ENCODE peak calls at places on chromosomes 6 and 20, in four cellular contexts. One of them, this sample, is unnamed.

GRCh38 chr6:167978607-167979006 is 18.9 kb upstream of the KIF25 start:
- DNase-seq in HCT116: no peak
- DNase-seq in hepatocyte: no peak
- DNase-seq in MM.1S: no peak
- DNase-seq in this sample: no peak

GRCh38 chr6:91509711-91510110 is 922.8 kb upstream of the MAP3K7 start:
- DNase-seq in hepatocyte: no peak
- DNase-seq in HCT116: no peak
- DNase-seq in MM.1S: no peak
- DNase-seq in this sample: no peak

GRCh38 chr6:170190046-170190445 is 100.8 kb downstream of the DLL1 start:
- DNase-seq in hepatocyte: no peak
- DNase-seq in HCT116: no peak
- DNase-seq in MM.1S: no peak
- DNase-seq in this sample: no peak

GRCh38 chr6:119243657-119244056 is 105.9 kb downstream of the MAN1A1 start:
- DNase-seq in MM.1S: no peak
- DNase-seq in hepatocyte: no peak
- DNase-seq in HCT116: no peak
- DNase-seq in this sample: no peak

GRCh38 chr6:74969591-74970267 is 236.1 kb downstream of the COL12A1 start:
- DNase-seq in hepatocyte: no peak
- DNase-seq in MM.1S: no peak
- DNase-seq in HCT116: no peak
- DNase-seq in this sample: no peak

GRCh38 chr6:54188832-54189231 is 77.6 kb downstream of the MLIP start:
- DNase-seq in HCT116: no peak
- DNase-seq in hepatocyte: no peak
- DNase-seq in MM.1S: no peak
- DNase-seq in this sample: no peak

GRCh38 chr6:17484201-17484606 is 90.8 kb downstream of the CAP2 start:
- DNase-seq in MM.1S: no peak
- DNase-seq in HCT116: no peak
- DNase-seq in hepatocyte: no peak
- DNase-seq in this sample: no peak

GRCh38 chr20:1657556-1658334 is at the start of gene SIRPG:
- DNase-seq in hepatocyte: no peak
- DNase-seq in MM.1S: no peak
- DNase-seq in HCT116: no peak
- DNase-seq in this sample: no peak

GRCh38 chr20:3658019-3658707 is 5.0 kb downstream of the GFRA4 start:
- DNase-seq in hepatocyte: no peak
- DNase-seq in MM.1S: no peak
- DNase-seq in HCT116: no peak
- DNase-seq in this sample: no peak

GRCh38 chr20:59817846-59818245 is 115.6 kb downstream of the SYCP2 start:
- DNase-seq in hepatocyte: no peak
- DNase-seq in HCT116: no peak
- DNase-seq in MM.1S: no peak
- DNase-seq in this sample: peak; percentile 3

GRCh38 chr6:141610741-141611140 is 522.0 kb upstream of the GJE1 start:
- DNase-seq in MM.1S: no peak
- DNase-seq in hepatocyte: no peak
- DNase-seq in HCT116: peak; percentile 10
- DNase-seq in this sample: no peak

GRCh38 chr20:47117325-47117724 is 222.7 kb downstream of the EYA2 start:
- DNase-seq in MM.1S: no peak
- DNase-seq in HCT116: no peak
- DNase-seq in hepatocyte: no peak
- DNase-seq in this sample: no peak

GRCh38 chr6:100343678-100344077 is 121.0 kb downstream of the SIM1 start:
- DNase-seq in hepatocyte: no peak
- DNase-seq in MM.1S: no peak
- DNase-seq in HCT116: no peak
- DNase-seq in this sample: no peak

GRCh38 chr20:1345030-1345755 is 16.3 kb upstream of the SDCBP2 start:
- DNase-seq in HCT116: no peak
- DNase-seq in MM.1S: no peak
- DNase-seq in hepatocyte: no peak
- DNase-seq in this sample: no peak

GRCh38 chr6:117423754-117424153 is 2.0 kb downstream of the ROS1 start:
- DNase-seq in hepatocyte: no peak
- DNase-seq in MM.1S: no peak
- DNase-seq in HCT116: no peak
- DNase-seq in this sample: no peak

GRCh38 chr6:52328303-52328662 is 33.7 kb upstream of the PAQR8 start:
- DNase-seq in HCT116: no peak
- DNase-seq in hepatocyte: peak; percentile 32
- DNase-seq in MM.1S: no peak
- DNase-seq in this sample: no peak

GRCh38 chr6:66985816-66986215 is 1278.8 kb upstream of the EYS start:
- DNase-seq in hepatocyte: no peak
- DNase-seq in MM.1S: peak; percentile 43
- DNase-seq in HCT116: no peak
- DNase-seq in this sample: no peak

GRCh38 chr20:62362991-62363919 is 3.9 kb downstream of the LAMA5 start:
- DNase-seq in hepatocyte: peak; percentile 66
- DNase-seq in MM.1S: no peak
- DNase-seq in HCT116: no peak
- DNase-seq in this sample: peak; percentile 60

GRCh38 chr6:146968041-146968760 is 236.0 kb upstream of the STXBP5 start:
- DNase-seq in HCT116: no peak
- DNase-seq in MM.1S: no peak
- DNase-seq in hepatocyte: peak; percentile 21
- DNase-seq in this sample: peak; percentile 39

GRCh38 chr6:4581468-4582420 is 194.5 kb upstream of the CDYL start:
- DNase-seq in HCT116: no peak
- DNase-seq in hepatocyte: peak; percentile 13
- DNase-seq in MM.1S: no peak
- DNase-seq in this sample: no peak

GRCh38 chr20:3135507-3136070 is 24.1 kb downstream of the FASTKD5 start:
- DNase-seq in MM.1S: no peak
- DNase-seq in HCT116: no peak
- DNase-seq in hepatocyte: no peak
- DNase-seq in this sample: no peak

GRCh38 chr20:35821807-35822242 is 50.0 kb downstream of the PHF20 start:
- DNase-seq in MM.1S: no peak
- DNase-seq in HCT116: no peak
- DNase-seq in hepatocyte: no peak
- DNase-seq in this sample: no peak

GRCh38 chr20:37564388-37565133 is 36.9 kb upstream of the BLCAP start:
- DNase-seq in HCT116: no peak
- DNase-seq in MM.1S: peak; percentile 24
- DNase-seq in hepatocyte: peak; percentile 76
- DNase-seq in this sample: peak; percentile 90

GRCh38 chr6:155297669-155298068 is 16.6 kb downstream of the TFB1M start:
- DNase-seq in hepatocyte: no peak
- DNase-seq in HCT116: no peak
- DNase-seq in MM.1S: no peak
- DNase-seq in this sample: no peak

GRCh38 chr6:359261-360035 is 32.1 kb upstream of the IRF4 start:
- DNase-seq in MM.1S: no peak
- DNase-seq in HCT116: no peak
- DNase-seq in hepatocyte: no peak
- DNase-seq in this sample: no peak

GRCh38 chr6:143806282-143807102 is 36.6 kb upstream of the LTV1 start:
- DNase-seq in HCT116: no peak
- DNase-seq in MM.1S: no peak
- DNase-seq in hepatocyte: peak; percentile 29
- DNase-seq in this sample: no peak

DNA sequence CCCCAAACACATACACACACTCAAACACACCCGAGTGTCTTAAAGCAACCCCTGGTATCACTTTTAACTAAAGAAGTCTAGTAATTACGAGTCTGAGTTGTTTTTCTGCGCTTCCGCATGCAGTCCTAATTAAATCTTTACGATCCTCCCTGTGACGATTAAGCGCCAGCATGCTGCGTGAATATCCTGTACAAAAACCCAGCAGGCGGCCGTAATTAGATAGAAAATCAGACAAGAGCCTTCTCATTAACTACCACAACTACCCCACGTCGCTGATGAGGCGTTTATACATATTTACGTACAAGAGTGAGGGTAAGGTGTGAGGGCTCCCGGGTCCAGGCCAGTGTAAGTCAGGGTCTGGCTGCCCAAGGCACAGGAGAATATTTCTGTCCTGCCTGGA is 8.1 kb downstream of the TFAP2B start:
- DNase-seq in MM.1S: no peak
- DNase-seq in hepatocyte: no peak
- DNase-seq in HCT116: no peak
- DNase-seq in this sample: no peak
- TF ChIP-seq EZH2phosphoT487 in MM.1S: no peak
- TF ChIP-seq EZH2phosphoT487 in hepatocyte: no peak
- TF ChIP-seq EZH2phosphoT487 in HCT116: no peak
- TF ChIP-seq EZH2phosphoT487 in this sample: no peak

GRCh38 chr20:25058051-25058796 is at the start of gene ACSS1:
- DNase-seq in HCT116: no peak
- DNase-seq in MM.1S: peak; percentile 89
- DNase-seq in hepatocyte: peak; percentile 68
- DNase-seq in this sample: peak; percentile 63
- TF ChIP-seq EZH2phosphoT487 in HCT116: no peak
- TF ChIP-seq EZH2phosphoT487 in MM.1S: no peak
- TF ChIP-seq EZH2phosphoT487 in hepatocyte: no peak
- TF ChIP-seq EZH2phosphoT487 in this sample: no peak

DNA sequence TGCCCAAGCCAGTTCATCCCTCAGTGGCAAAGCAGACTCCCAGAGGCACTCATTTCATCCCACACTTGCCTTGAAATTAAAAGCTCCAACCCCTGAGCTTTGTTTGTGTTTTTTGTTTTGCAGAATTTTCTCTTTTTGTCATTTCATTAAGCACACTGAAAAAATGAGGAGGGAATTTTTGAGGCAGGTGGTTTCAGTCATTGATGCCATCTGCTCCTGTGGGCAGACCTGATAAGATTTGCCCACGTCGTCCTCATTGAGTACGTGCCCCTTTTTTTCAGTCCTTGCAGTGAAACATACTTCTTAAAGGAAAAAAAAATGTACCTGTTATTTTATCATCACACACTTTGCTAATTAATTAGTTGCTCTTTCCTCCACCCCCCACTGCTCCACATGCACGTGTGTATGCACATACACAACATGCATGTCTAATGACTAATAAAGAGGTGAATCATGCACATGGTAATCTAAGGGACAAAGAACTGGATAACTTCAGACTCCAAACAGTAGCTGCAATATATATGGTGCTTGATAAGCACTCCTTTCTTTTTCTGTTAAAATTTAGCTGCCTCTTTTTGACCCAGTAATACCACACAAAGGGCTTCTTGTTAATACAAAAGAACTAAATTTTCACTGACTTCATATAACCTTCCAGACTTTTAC is 102.1 kb upstream of the TMEM181 start:
- DNase-seq in hepatocyte: no peak
- DNase-seq in HCT116: no peak
- DNase-seq in MM.1S: no peak
- DNase-seq in this sample: no peak
- TF ChIP-seq EZH2phosphoT487 in hepatocyte: no peak
- TF ChIP-seq EZH2phosphoT487 in HCT116: no peak
- TF ChIP-seq EZH2phosphoT487 in MM.1S: no peak
- TF ChIP-seq EZH2phosphoT487 in this sample: no peak

GRCh38 chr20:63622732-63623131 is 4.2 kb downstream of the GMEB2 start:
- DNase-seq in HCT116: no peak
- DNase-seq in MM.1S: no peak
- DNase-seq in hepatocyte: no peak
- DNase-seq in this sample: no peak

GRCh38 chr20:63625771-63626423 is 1.0 kb downstream of the GMEB2 start:
- DNase-seq in MM.1S: peak; percentile 38
- DNase-seq in hepatocyte: peak; percentile 56
- DNase-seq in HCT116: no peak
- DNase-seq in this sample: peak; percentile 67

GRCh38 chr20:63626424-63627128 is at the start of gene GMEB2:
- DNase-seq in MM.1S: peak; percentile 68
- DNase-seq in hepatocyte: peak; percentile 91
- DNase-seq in HCT116: peak; percentile 21
- DNase-seq in this sample: peak; percentile 95

GRCh38 chr20:63622096-63622495 is 4.8 kb downstream of the GMEB2 start:
- DNase-seq in HCT116: no peak
- DNase-seq in hepatocyte: no peak
- DNase-seq in MM.1S: no peak
- DNase-seq in this sample: no peak

GRCh38 chr20:63624486-63624885 is 2.4 kb downstream of the GMEB2 start:
- DNase-seq in MM.1S: no peak
- DNase-seq in hepatocyte: peak; percentile 46
- DNase-seq in HCT116: no peak
- DNase-seq in this sample: no peak
- TF ChIP-seq EZH2phosphoT487 in MM.1S: no peak
- TF ChIP-seq EZH2phosphoT487 in hepatocyte: no peak
- TF ChIP-seq EZH2phosphoT487 in HCT116: no peak
- TF ChIP-seq EZH2phosphoT487 in this sample: no peak

GRCh38 chr20:10715035-10715434 is 41.2 kb upstream of the JAG1 start:
- DNase-seq in HCT116: no peak
- DNase-seq in MM.1S: no peak
- DNase-seq in hepatocyte: no peak
- DNase-seq in this sample: no peak

GRCh38 chr20:10719740-10720380 is 46.1 kb upstream of the JAG1 start:
- DNase-seq in MM.1S: no peak
- DNase-seq in HCT116: no peak
- DNase-seq in hepatocyte: no peak
- DNase-seq in this sample: no peak

GRCh38 chr20:10718671-10719070 is 44.9 kb upstream of the JAG1 start:
- DNase-seq in MM.1S: no peak
- DNase-seq in HCT116: no peak
- DNase-seq in hepatocyte: no peak
- DNase-seq in this sample: no peak

GRCh38 chr20:10714236-10714975 is 40.6 kb upstream of the JAG1 start:
- DNase-seq in HCT116: no peak
- DNase-seq in MM.1S: no peak
- DNase-seq in hepatocyte: no peak
- DNase-seq in this sample: no peak

GRCh38 chr20:10716855-10717254 is 43.1 kb upstream of the JAG1 start:
- DNase-seq in HCT116: no peak
- DNase-seq in MM.1S: no peak
- DNase-seq in hepatocyte: no peak
- DNase-seq in this sample: no peak
- TF ChIP-seq EZH2phosphoT487 in HCT116: no peak
- TF ChIP-seq EZH2phosphoT487 in MM.1S: no peak
- TF ChIP-seq EZH2phosphoT487 in hepatocyte: no peak
- TF ChIP-seq EZH2phosphoT487 in this sample: no peak

GRCh38 chr6:149566372-149567193 is at the start of gene GINM1:
- DNase-seq in hepatocyte: peak; percentile 75
- DNase-seq in MM.1S: peak; percentile 10
- DNase-seq in HCT116: no peak
- DNase-seq in this sample: peak; percentile 52
- TF ChIP-seq EZH2phosphoT487 in hepatocyte: no peak
- TF ChIP-seq EZH2phosphoT487 in MM.1S: no peak
- TF ChIP-seq EZH2phosphoT487 in HCT116: no peak
- TF ChIP-seq EZH2phosphoT487 in this sample: no peak

This sample was measured in SK-N-SH.